ENCODE peak calls at places on chromosome 16, in five cellular contexts. One of them, this sample, is unnamed.

GRCh38 chr16:17416461-17417221 is 54.1 kb downstream of the XYLT1 start:
- DNase-seq in K562: no peak
- DNase-seq in GM12878: peak; percentile 89
- DNase-seq in WTC11: peak; percentile 31
- DNase-seq in HepG2: no peak
- DNase-seq in this sample: no peak

GRCh38 chr16:85412911-85413520 is 200.1 kb upstream of the GSE1 start:
- DNase-seq in K562: no peak
- DNase-seq in WTC11: no peak
- DNase-seq in GM12878: no peak
- DNase-seq in HepG2: no peak
- DNase-seq in this sample: no peak

GRCh38 chr16:73253922-73254480 is 206.1 kb upstream of the ZFHX3 start:
- DNase-seq in GM12878: no peak
- DNase-seq in HepG2: no peak
- DNase-seq in K562: no peak
- DNase-seq in WTC11: no peak
- DNase-seq in this sample: no peak

GRCh38 chr16:2146739-2147138 is 1.7 kb upstream of the RAB26 start:
- DNase-seq in WTC11: peak; percentile 11
- DNase-seq in GM12878: no peak
- DNase-seq in K562: no peak
- DNase-seq in HepG2: no peak
- DNase-seq in this sample: no peak

GRCh38 chr16:55418586-55418985 is 60.4 kb upstream of the MMP2 start:
- DNase-seq in GM12878: no peak
- DNase-seq in HepG2: no peak
- DNase-seq in WTC11: peak; percentile 18
- DNase-seq in K562: no peak
- DNase-seq in this sample: no peak

GRCh38 chr16:4624827-4625616 is 396 bp downstream of the MGRN1 start:
- DNase-seq in HepG2: peak; percentile 40
- DNase-seq in K562: peak; percentile 88
- DNase-seq in WTC11: peak; percentile 76
- DNase-seq in GM12878: peak; percentile 48
- DNase-seq in this sample: no peak

GRCh38 chr16:3266873-3267537 is 10.6 kb upstream of the MEFV start:
- DNase-seq in K562: no peak
- DNase-seq in HepG2: peak; percentile 58
- DNase-seq in WTC11: no peak
- DNase-seq in GM12878: no peak
- DNase-seq in this sample: peak; percentile 29

GRCh38 chr16:24833352-24833751 is 12.4 kb upstream of the SLC5A11 start:
- DNase-seq in HepG2: no peak
- DNase-seq in WTC11: no peak
- DNase-seq in GM12878: no peak
- DNase-seq in K562: no peak
- DNase-seq in this sample: no peak

GRCh38 chr16:72847187-72848044 is 200.5 kb downstream of the ZFHX3 start:
- DNase-seq in GM12878: no peak
- DNase-seq in HepG2: peak; percentile 30
- DNase-seq in K562: peak; percentile 29
- DNase-seq in WTC11: peak; percentile 55
- DNase-seq in this sample: no peak

GRCh38 chr16:22071352-22071923 is 20.9 kb upstream of the VWA3A start:
- DNase-seq in K562: no peak
- DNase-seq in WTC11: no peak
- DNase-seq in HepG2: no peak
- DNase-seq in GM12878: no peak
- DNase-seq in this sample: no peak

GRCh38 chr16:546909-547770 is 13.1 kb upstream of the PRR35 start:
- DNase-seq in HepG2: no peak
- DNase-seq in K562: peak; percentile 46
- DNase-seq in WTC11: peak; percentile 88
- DNase-seq in GM12878: no peak
- DNase-seq in this sample: no peak

GRCh38 chr16:4801051-4801961 is 1.1 kb downstream of the ROGDI start:
- DNase-seq in HepG2: no peak
- DNase-seq in GM12878: no peak
- DNase-seq in WTC11: no peak
- DNase-seq in K562: no peak
- DNase-seq in this sample: no peak

GRCh38 chr16:13558752-13559151 is 361.2 kb upstream of the ERCC4 start:
- DNase-seq in K562: no peak
- DNase-seq in GM12878: no peak
- DNase-seq in WTC11: no peak
- DNase-seq in HepG2: no peak
- DNase-seq in this sample: no peak

GRCh38 chr16:13557476-13557875 is 362.5 kb upstream of the ERCC4 start:
- DNase-seq in WTC11: no peak
- DNase-seq in K562: no peak
- DNase-seq in HepG2: no peak
- DNase-seq in GM12878: no peak
- DNase-seq in this sample: no peak

GRCh38 chr16:13560151-13560550 is 359.8 kb upstream of the ERCC4 start:
- DNase-seq in GM12878: no peak
- DNase-seq in WTC11: no peak
- DNase-seq in K562: peak; percentile 74
- DNase-seq in HepG2: no peak
- DNase-seq in this sample: no peak

GRCh38 chr16:13559624-13560023 is 360.3 kb upstream of the ERCC4 start:
- DNase-seq in WTC11: no peak
- DNase-seq in HepG2: no peak
- DNase-seq in GM12878: no peak
- DNase-seq in K562: no peak
- DNase-seq in this sample: no peak

DNA sequence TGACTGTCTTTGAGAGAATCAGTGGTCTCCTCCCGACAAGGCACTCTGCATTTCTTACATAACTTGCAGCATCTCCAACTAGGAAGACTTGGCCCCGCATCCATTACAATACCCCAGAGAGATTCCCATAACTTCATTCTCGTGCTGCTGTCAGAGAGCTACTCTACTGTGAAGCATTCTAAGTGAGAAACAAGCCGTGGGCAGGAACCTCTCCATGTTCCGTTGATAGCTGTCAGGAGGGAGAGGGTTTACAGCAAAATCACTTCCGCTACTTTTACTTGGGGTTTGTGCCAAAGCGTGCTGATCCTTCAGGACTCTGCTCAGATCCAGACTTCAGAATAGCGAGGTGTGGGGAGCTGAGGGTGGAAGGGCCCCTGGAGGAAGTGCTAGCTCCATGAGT is 358.7 kb upstream of the ERCC4 start:
- DNase-seq in K562: no peak
- DNase-seq in WTC11: no peak
- DNase-seq in HepG2: no peak
- DNase-seq in GM12878: no peak
- DNase-seq in this sample: no peak
- TF ChIP-seq ATF3 in K562: no peak
- TF ChIP-seq ATF3 in WTC11: no peak
- TF ChIP-seq ATF3 in HepG2: no peak
- TF ChIP-seq ATF3 in GM12878: no peak
- TF ChIP-seq ATF3 in this sample: no peak

DNA sequence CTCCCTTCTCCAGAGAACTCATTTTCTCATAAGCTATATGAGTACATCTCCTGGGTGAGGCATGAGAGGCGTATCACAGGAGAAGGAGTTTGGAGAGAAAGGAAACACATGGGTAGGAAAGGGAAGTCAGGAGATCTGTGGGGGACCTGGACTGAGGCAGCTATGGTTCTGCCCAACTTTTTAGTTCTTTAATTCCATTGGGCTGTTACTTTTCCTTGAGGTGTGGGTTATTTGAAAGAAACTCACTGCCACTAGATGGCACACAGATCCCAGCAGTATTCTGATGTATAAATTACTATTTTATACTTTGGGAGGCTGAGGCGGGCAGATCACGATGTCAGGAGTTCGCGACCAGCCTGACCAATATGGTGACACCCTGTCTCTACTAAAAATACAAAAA is 63.6 kb downstream of the NUP93 start:
- DNase-seq in GM12878: no peak
- DNase-seq in HepG2: peak; percentile 47
- DNase-seq in K562: no peak
- DNase-seq in WTC11: no peak
- DNase-seq in this sample: no peak
- TF ChIP-seq ATF3 in GM12878: no peak
- TF ChIP-seq ATF3 in HepG2: no peak
- TF ChIP-seq ATF3 in K562: no peak
- TF ChIP-seq ATF3 in WTC11: no peak
- TF ChIP-seq ATF3 in this sample: no peak

DNA sequence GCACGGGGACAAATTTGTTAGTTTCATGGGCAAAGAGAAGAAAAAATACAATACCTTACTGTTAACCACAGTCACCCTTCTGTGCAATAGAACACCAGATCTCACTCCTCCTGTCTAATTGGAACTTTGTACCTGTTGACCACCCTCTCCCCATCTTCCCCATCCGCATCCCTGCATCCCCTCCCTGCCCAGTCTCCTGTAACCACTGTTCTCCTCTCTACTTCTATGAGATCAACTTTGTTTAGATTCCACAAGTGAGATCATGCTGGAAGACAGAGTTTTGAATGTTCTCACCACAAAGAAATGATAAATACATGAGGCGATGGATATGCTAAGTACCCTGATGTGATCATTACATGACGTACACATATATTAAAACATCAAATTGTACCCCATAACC is 47.7 kb downstream of the CLEC16A start:
- DNase-seq in K562: no peak
- DNase-seq in GM12878: no peak
- DNase-seq in HepG2: no peak
- DNase-seq in WTC11: no peak
- DNase-seq in this sample: no peak
- TF ChIP-seq ATF3 in K562: no peak
- TF ChIP-seq ATF3 in GM12878: no peak
- TF ChIP-seq ATF3 in HepG2: no peak
- TF ChIP-seq ATF3 in WTC11: no peak
- TF ChIP-seq ATF3 in this sample: no peak

DNA sequence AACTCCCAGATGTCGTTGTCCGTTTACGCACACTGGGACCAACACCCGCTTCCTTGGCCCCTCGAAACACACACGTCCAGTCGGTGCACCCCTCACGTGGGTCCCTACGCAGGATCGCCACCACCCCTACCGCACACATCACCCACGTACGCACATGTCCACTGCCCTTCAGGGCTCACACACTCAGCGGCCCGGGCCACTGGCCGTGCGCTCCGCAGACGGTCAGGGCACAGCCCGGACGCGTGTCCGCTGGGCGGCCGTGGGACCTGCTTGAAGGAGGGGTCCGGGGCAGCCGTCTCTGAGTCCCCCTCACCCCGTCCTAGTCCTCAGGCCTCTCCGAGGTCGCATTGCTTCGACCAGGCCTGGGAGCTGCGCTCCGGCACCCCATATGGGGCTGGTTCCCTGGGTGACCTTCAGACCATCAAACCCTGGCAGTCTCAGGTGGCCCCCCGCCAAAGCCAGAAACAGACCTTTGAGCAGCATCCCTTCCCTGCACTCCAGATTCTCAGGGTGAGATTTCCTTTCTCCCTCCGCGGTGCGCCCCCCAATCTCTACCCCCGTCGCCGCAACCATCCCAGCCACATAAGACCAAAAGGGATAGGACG is 910 bp upstream of the GPRC5B start:
- DNase-seq in K562: no peak
- DNase-seq in GM12878: no peak
- DNase-seq in HepG2: no peak
- DNase-seq in WTC11: no peak
- DNase-seq in this sample: no peak
- TF ChIP-seq ATF3 in K562: no peak
- TF ChIP-seq ATF3 in GM12878: no peak
- TF ChIP-seq ATF3 in HepG2: no peak
- TF ChIP-seq ATF3 in WTC11: no peak
- TF ChIP-seq ATF3 in this sample: no peak

GRCh38 chr16:87075319-87075860 is 241.8 kb downstream of the C16orf95 start:
- DNase-seq in HepG2: no peak
- DNase-seq in WTC11: no peak
- DNase-seq in K562: no peak
- DNase-seq in GM12878: no peak
- DNase-seq in this sample: no peak
- TF ChIP-seq ATF3 in HepG2: no peak
- TF ChIP-seq ATF3 in WTC11: no peak
- TF ChIP-seq ATF3 in K562: no peak
- TF ChIP-seq ATF3 in GM12878: no peak
- TF ChIP-seq ATF3 in this sample: no peak

This sample was measured in HCT116.